ENCODE peak calls at places on chromosomes 3 and 15, in four cellular contexts. One of them, this sample, is unnamed.

GRCh38 chr15:71338251-71338650 is 223.0 kb downstream of the THSD4 start:
- DNase-seq in brain microvascular endothelial cell: no peak
- DNase-seq in upper lobe of right lung: no peak
- DNase-seq in uterus: no peak
- DNase-seq in this sample: no peak

GRCh38 chr3:133937756-133938601 is 42.3 kb upstream of the RAB6B start:
- DNase-seq in brain microvascular endothelial cell: no peak
- DNase-seq in upper lobe of right lung: no peak
- DNase-seq in uterus: no peak
- DNase-seq in this sample: peak; percentile 74

GRCh38 chr3:166743463-166744134 is 636.5 kb downstream of the ZBBX start:
- DNase-seq in brain microvascular endothelial cell: no peak
- DNase-seq in upper lobe of right lung: no peak
- DNase-seq in uterus: no peak
- DNase-seq in this sample: no peak

GRCh38 chr15:98580577-98580976 is 67.8 kb upstream of the IGF1R start:
- DNase-seq in brain microvascular endothelial cell: no peak
- DNase-seq in upper lobe of right lung: no peak
- DNase-seq in uterus: no peak
- DNase-seq in this sample: no peak

GRCh38 chr15:71220828-71221227 is 105.6 kb downstream of the THSD4 start:
- DNase-seq in brain microvascular endothelial cell: no peak
- DNase-seq in upper lobe of right lung: no peak
- DNase-seq in uterus: no peak
- DNase-seq in this sample: no peak

GRCh38 chr3:105417538-105418289 is 51.0 kb downstream of the ALCAM start:
- DNase-seq in brain microvascular endothelial cell: no peak
- DNase-seq in upper lobe of right lung: no peak
- DNase-seq in uterus: no peak
- DNase-seq in this sample: no peak

GRCh38 chr3:108447096-108447847 is 63.1 kb downstream of the MYH15 start:
- DNase-seq in brain microvascular endothelial cell: no peak
- DNase-seq in upper lobe of right lung: no peak
- DNase-seq in uterus: no peak
- DNase-seq in this sample: no peak

GRCh38 chr15:74193305-74193718 is 9.3 kb downstream of the STRA6 start:
- DNase-seq in brain microvascular endothelial cell: peak; percentile 94
- DNase-seq in upper lobe of right lung: no peak
- DNase-seq in uterus: no peak
- DNase-seq in this sample: peak; percentile 81

GRCh38 chr3:120506076-120506827 is 55.5 kb upstream of the FSTL1 start:
- DNase-seq in brain microvascular endothelial cell: no peak
- DNase-seq in upper lobe of right lung: no peak
- DNase-seq in uterus: no peak
- DNase-seq in this sample: no peak

GRCh38 chr3:13825317-13825590 is 54.6 kb downstream of the WNT7A start:
- DNase-seq in brain microvascular endothelial cell: no peak
- DNase-seq in upper lobe of right lung: no peak
- DNase-seq in uterus: no peak
- DNase-seq in this sample: no peak

GRCh38 chr3:63876260-63876659 is 12.6 kb downstream of the ATXN7 start:
- DNase-seq in brain microvascular endothelial cell: no peak
- DNase-seq in upper lobe of right lung: no peak
- DNase-seq in uterus: no peak
- DNase-seq in this sample: no peak

GRCh38 chr3:195914648-195915473 is 6.5 kb upstream of the TNK2 start:
- DNase-seq in brain microvascular endothelial cell: peak; percentile 97
- DNase-seq in upper lobe of right lung: peak; percentile 95
- DNase-seq in uterus: peak; percentile 89
- DNase-seq in this sample: peak; percentile 97

GRCh38 chr15:95912728-95913127 is 417.8 kb upstream of the NR2F2 start:
- DNase-seq in brain microvascular endothelial cell: no peak
- DNase-seq in upper lobe of right lung: no peak
- DNase-seq in uterus: no peak
- DNase-seq in this sample: no peak

GRCh38 chr15:98700501-98700900 is 52.2 kb downstream of the IGF1R start:
- DNase-seq in brain microvascular endothelial cell: no peak
- DNase-seq in upper lobe of right lung: no peak
- DNase-seq in uterus: no peak
- DNase-seq in this sample: no peak

GRCh38 chr15:57902155-57902554 is 163.4 kb downstream of the ALDH1A2 start:
- DNase-seq in brain microvascular endothelial cell: no peak
- DNase-seq in upper lobe of right lung: no peak
- DNase-seq in uterus: no peak
- DNase-seq in this sample: no peak

GRCh38 chr3:104715972-104716371 is 650.7 kb upstream of the ALCAM start:
- DNase-seq in brain microvascular endothelial cell: no peak
- DNase-seq in upper lobe of right lung: no peak
- DNase-seq in uterus: no peak
- DNase-seq in this sample: no peak

GRCh38 chr3:43034911-43035310 is 55.8 kb downstream of the GASK1A start:
- DNase-seq in brain microvascular endothelial cell: no peak
- DNase-seq in upper lobe of right lung: no peak
- DNase-seq in uterus: no peak
- DNase-seq in this sample: no peak

GRCh38 chr3:111412656-111413055 is 129.3 kb upstream of the CD96 start:
- DNase-seq in brain microvascular endothelial cell: no peak
- DNase-seq in upper lobe of right lung: no peak
- DNase-seq in uterus: no peak
- DNase-seq in this sample: no peak

GRCh38 chr3:109831403-109831802 is 494.1 kb upstream of the DPPA4 start:
- DNase-seq in brain microvascular endothelial cell: no peak
- DNase-seq in upper lobe of right lung: no peak
- DNase-seq in uterus: no peak
- DNase-seq in this sample: no peak

GRCh38 chr3:189598530-189598929 is 32.7 kb upstream of the TP63 start:
- DNase-seq in brain microvascular endothelial cell: no peak
- DNase-seq in upper lobe of right lung: no peak
- DNase-seq in uterus: no peak
- DNase-seq in this sample: no peak

DNA sequence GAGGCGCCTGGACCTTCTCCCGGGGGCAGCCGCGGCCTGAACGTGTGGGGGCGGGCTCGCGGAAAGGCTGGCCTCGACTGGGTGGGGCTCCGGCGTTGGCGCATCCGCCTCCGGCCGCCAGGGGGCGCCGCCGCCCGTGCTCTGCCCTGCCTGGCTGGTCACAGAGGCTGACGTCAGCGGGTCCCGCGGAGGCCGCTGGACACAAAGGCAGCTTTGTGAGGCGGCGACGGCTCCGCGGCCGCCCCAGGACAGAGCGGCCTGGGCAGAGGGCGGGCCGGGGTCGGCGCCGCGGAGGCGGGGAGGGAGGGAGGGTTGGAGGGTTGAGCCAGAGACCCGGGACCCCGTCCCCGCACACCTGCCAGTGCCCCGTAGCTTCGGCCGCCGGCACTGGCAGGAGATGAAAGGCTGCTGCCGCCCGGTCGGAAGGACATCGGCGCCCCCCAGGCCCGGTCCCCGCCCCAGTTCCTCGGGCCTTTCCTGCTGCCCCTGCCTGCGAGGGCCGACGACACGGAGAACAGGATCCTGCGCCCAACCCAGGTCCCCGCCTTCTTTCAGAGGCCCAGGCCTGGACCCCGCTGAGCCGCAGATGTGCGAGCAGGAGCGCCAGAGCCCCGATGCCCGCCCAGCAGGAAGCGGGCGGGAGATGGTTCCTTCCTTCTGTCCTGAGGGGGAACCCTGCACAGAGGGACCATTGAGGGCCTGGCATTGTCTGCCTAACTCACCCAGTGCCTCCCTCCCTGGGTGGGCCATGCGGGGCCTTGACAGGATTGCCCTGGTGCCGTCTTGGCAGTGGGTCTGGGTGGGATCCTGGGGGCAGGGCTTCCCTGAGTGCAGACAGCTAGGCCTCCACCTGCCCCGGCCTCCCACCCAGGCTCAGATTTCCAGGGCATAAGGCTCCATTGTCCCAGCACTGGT is 8.7 kb upstream of the SEMA3B start:
- DNase-seq in brain microvascular endothelial cell: peak; percentile 83
- DNase-seq in upper lobe of right lung: peak; percentile 97
- DNase-seq in uterus: peak; percentile 95
- DNase-seq in this sample: peak; percentile 91
- H3K4me3 ChIP-seq in brain microvascular endothelial cell: peak overlapping the region; percentile 60
- H3K4me3 ChIP-seq in upper lobe of right lung: peak overlapping the region; percentile 66
- H3K4me3 ChIP-seq in uterus: peak overlapping the region; percentile 51
- H3K4me3 ChIP-seq in this sample: peak overlapping the region; percentile 55

DNA sequence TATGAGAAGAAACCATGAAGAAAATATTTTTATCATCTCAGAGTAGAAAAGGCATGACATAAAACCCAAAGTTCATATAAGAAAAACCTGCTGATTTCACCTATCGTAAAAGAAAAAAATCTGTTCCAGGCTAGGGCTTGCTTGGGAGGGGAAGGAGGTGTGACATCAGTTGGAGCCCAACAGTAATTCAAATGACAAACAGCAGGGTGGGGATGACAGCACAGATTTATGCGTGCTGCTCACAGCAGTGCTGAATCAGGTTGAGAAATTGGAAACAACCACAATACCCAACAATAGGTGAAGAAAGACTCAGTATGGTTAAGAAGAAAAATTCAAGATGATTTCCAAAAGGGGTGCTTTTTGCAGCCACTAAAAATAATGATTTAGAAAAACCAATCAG is 172.4 kb downstream of the PDE8A start:
- DNase-seq in brain microvascular endothelial cell: no peak
- DNase-seq in upper lobe of right lung: no peak
- DNase-seq in uterus: no peak
- DNase-seq in this sample: no peak
- TF ChIP-seq CTCF in brain microvascular endothelial cell: no peak
- TF ChIP-seq CTCF in upper lobe of right lung: no peak
- TF ChIP-seq CTCF in uterus: no peak
- TF ChIP-seq CTCF in this sample: no peak

GRCh38 chr3:194313642-194314430 is 37.3 kb downstream of the CPN2 start:
- DNase-seq in brain microvascular endothelial cell: no peak
- DNase-seq in upper lobe of right lung: peak; percentile 60
- DNase-seq in uterus: peak; percentile 94
- DNase-seq in this sample: peak; percentile 52

GRCh38 chr3:194316918-194317317 is 34.2 kb downstream of the CPN2 start:
- DNase-seq in brain microvascular endothelial cell: no peak
- DNase-seq in upper lobe of right lung: no peak
- DNase-seq in uterus: no peak
- DNase-seq in this sample: no peak

GRCh38 chr3:194314669-194315068 is 36.5 kb downstream of the CPN2 start:
- DNase-seq in brain microvascular endothelial cell: no peak
- DNase-seq in upper lobe of right lung: no peak
- DNase-seq in uterus: peak; percentile 44
- DNase-seq in this sample: no peak

GRCh38 chr3:194315088-194315964 is 35.8 kb downstream of the CPN2 start:
- DNase-seq in brain microvascular endothelial cell: peak; percentile 52
- DNase-seq in upper lobe of right lung: peak; percentile 93
- DNase-seq in uterus: peak; percentile 96
- DNase-seq in this sample: peak; percentile 87

DNA sequence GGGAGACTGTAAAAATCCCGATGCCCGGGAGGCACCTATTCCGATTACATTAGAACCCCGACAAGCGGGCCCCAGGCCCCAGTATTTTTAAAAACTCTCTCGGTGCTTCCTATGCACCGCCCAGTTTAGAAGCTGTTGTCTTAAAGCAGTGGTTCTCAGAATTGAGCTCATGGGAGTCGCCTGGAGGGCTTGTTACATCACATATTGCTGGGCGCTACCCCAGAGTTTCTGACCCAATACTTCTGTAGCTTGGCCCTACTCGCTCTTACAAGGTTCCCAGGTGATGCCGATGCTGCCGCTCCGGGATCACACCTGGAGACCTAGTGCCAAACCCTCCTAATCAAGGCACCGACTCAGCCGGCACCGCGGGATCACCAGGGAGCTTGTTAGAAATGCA is 35.2 kb downstream of the CPN2 start:
- DNase-seq in brain microvascular endothelial cell: no peak
- DNase-seq in upper lobe of right lung: no peak
- DNase-seq in uterus: no peak
- DNase-seq in this sample: peak; percentile 66
- H3K4me3 ChIP-seq in brain microvascular endothelial cell: no peak overlapping the region
- H3K4me3 ChIP-seq in upper lobe of right lung: peak overlapping the region; percentile 57
- H3K4me3 ChIP-seq in uterus: no peak overlapping the region
- H3K4me3 ChIP-seq in this sample: no peak overlapping the region

DNA sequence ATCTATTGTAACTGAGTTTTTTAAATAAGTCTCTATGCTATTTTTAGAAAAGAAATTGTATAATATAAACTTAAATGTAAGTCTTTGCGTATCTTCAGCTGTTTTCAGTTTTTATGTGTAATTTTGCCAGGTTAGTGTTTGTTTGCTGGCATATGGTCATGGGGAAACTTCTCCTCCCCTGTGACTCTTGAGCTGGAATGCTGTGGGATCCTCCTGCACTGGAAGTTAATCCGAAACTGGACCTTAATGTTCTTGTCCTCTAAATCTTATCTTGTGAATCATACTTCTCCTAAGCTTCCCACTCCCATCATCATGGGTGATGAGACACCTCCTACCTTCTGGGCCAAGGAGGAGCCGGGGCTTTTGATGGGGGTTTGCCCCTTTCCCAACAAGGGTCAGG is 52.4 kb upstream of the CHST2 start:
- DNase-seq in brain microvascular endothelial cell: no peak
- DNase-seq in upper lobe of right lung: no peak
- DNase-seq in uterus: no peak
- DNase-seq in this sample: no peak
- TF ChIP-seq CTCF in brain microvascular endothelial cell: no peak
- TF ChIP-seq CTCF in upper lobe of right lung: no peak
- TF ChIP-seq CTCF in uterus: no peak
- TF ChIP-seq CTCF in this sample: no peak

GRCh38 chr15:66252411-66253295 is 897 bp downstream of the MEGF11 start:
- DNase-seq in brain microvascular endothelial cell: peak; percentile 9
- DNase-seq in upper lobe of right lung: peak; percentile 84
- DNase-seq in uterus: peak; percentile 49
- DNase-seq in this sample: peak; percentile 42

GRCh38 chr15:66253296-66253642 is 281 bp downstream of the MEGF11 start:
- DNase-seq in brain microvascular endothelial cell: no peak
- DNase-seq in upper lobe of right lung: no peak
- DNase-seq in uterus: no peak
- DNase-seq in this sample: no peak

GRCh38 chr15:66253643-66254363 is at the start of gene MEGF11:
- DNase-seq in brain microvascular endothelial cell: no peak
- DNase-seq in upper lobe of right lung: no peak
- DNase-seq in uterus: peak; percentile 27
- DNase-seq in this sample: peak; percentile 41

GRCh38 chr15:66251065-66251789 is 2.3 kb downstream of the MEGF11 start:
- DNase-seq in brain microvascular endothelial cell: no peak
- DNase-seq in upper lobe of right lung: no peak
- DNase-seq in uterus: no peak
- DNase-seq in this sample: no peak

DNA sequence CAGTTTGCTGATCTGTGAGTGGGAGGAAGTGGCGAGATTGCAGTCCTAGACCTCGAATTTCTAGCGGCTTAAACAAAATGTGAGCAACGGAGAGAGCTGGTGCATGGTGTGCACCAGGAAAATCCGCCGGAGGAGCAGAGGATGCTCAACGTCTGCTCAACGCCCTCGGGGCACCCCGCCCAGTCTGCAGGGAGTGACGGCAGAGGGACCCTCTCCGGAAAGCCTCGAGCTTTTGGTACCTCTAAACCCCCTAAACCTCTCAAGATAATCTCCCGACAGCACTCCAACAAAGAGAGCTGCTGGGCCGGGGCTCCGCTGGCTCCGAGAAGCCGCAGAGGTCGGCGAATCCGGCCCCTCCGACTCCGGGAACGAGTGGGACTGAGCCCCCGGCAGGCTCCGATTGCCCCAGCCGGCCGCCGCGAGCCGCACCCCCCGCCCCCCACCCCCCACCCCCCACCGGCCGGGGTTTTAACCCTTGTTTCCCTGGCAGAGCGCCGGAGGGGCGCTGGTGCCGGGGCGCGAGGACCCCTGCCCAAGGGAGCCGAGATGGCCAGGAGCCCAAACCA is 1.7 kb downstream of the MEGF11 start:
- DNase-seq in brain microvascular endothelial cell: no peak
- DNase-seq in upper lobe of right lung: no peak
- DNase-seq in uterus: no peak
- DNase-seq in this sample: no peak
- H3K4me3 ChIP-seq in brain microvascular endothelial cell: no peak overlapping the region
- H3K4me3 ChIP-seq in upper lobe of right lung: peak overlapping the region; percentile 51
- H3K4me3 ChIP-seq in uterus: no peak overlapping the region
- H3K4me3 ChIP-seq in this sample: no peak overlapping the region

This sample was measured in fibroblast of pulmonary artery.